ENCODE peak calls at places on chromosomes 1 and 21, in four cellular contexts. V is A549, X is activated T-helper 1 cell treated with Interleukin-2 at 50 U/mL for 16 hours, H is aorta. G is an unnamed sample.
A peak's percentile ranks its signal among the peaks of the same experiment; 100 is the strongest.

GRCh38 chr1:64898107-64898861 is 68.1 kb downstream of the JAK1 start:
- DNase-seq in V (peak; percentile 97), X (peak; percentile 24), H (peak; percentile 91), G (peak; percentile 85)

GRCh38 chr1:151187205-151187604 is 2.8 kb downstream of the VPS72 start:
- DNase-seq in V (no peak), X (no peak), H (no peak), G (no peak)

GRCh38 chr1:159798893-159799292 is 3.3 kb upstream of the FCRL6 start:
- DNase-seq in V (peak; percentile 91), X (peak; percentile 13), H (peak; percentile 79), G (no peak)

GRCh38 chr1:119966681-119967080 is 70.4 kb upstream of the ADAM30 start:
- DNase-seq in V (no peak), X (no peak), H (no peak), G (no peak)

GRCh38 chr21:44911384-44912157 is 9.1 kb downstream of the ITGB2 start:
- DNase-seq in V (peak; percentile 56), X (peak; percentile 53), H (peak; percentile 91), G (peak; percentile 90)

GRCh38 chr21:37531402-37532042 is 164.9 kb downstream of the DYRK1A start:
- DNase-seq in V (no peak), X (no peak), H (peak; percentile 87), G (peak; percentile 79)

GRCh38 chr1:113542221-113542701 is 151.9 kb downstream of the MAGI3 start:
- DNase-seq in V (peak; percentile 24), X (no peak), H (no peak), G (no peak)

GRCh38 chr1:156056326-156056849 is 1.8 kb downstream of the LAMTOR2 start:
- DNase-seq in V (no peak), X (no peak), H (no peak), G (no peak)

GRCh38 chr1:189275786-189276185 is 1201.9 kb downstream of the BRINP3 start:
- DNase-seq in V (no peak), X (no peak), H (no peak), G (no peak)

GRCh38 chr21:38561205-38561604 is 62.9 kb upstream of the ERG start:
- DNase-seq in V (no peak), X (no peak), H (no peak), G (no peak)

GRCh38 chr1:12173631-12174121 is 6.9 kb downstream of the TNFRSF1B start:
- DNase-seq in V (no peak), X (peak; percentile 83), H (no peak), G (peak; percentile 71)

GRCh38 chr1:218460367-218460766 is 115.2 kb downstream of the TGFB2 start:
- DNase-seq in V (peak; percentile 66), X (no peak), H (no peak), G (no peak)

GRCh38 chr1:220528679-220529529 is 968 bp downstream of the MARK1 start:
- DNase-seq in V (no peak), X (no peak), H (peak; percentile 77), G (no peak)

GRCh38 chr1:228108742-228109072 is 392 bp downstream of the MRPL55 start:
- DNase-seq in V (no peak), X (no peak), H (no peak), G (no peak)